ENCODE peak calls at places on chromosome 15, in ten cellular contexts. N is dorsolateral prefrontal cortex, Z is left ventricle myocardium inferior, O is heart right ventricle, X is NB4, E is A549, P is A673, Y is BE2C, I is OCI-LY7, M is HFFc6. R is an unnamed sample.

GRCh38 chr15:91055548-91056331 is 33.3 kb upstream of the VPS33B start:
- DNase-seq in N (peak; percentile 83), Z (peak; percentile 24), O (peak; percentile 15), X (peak; percentile 73), E (peak; percentile 95), P (peak; percentile 89), Y (peak; percentile 75), I (peak; percentile 59), M (peak; percentile 71), R (no peak)

GRCh38 chr15:43186003-43186353 is 775 bp downstream of the CCNDBP1 start:
- DNase-seq in N (no peak), Z (no peak), O (no peak), X (no peak), E (peak; percentile 16), P (no peak), Y (no peak), I (no peak), M (no peak), R (no peak)

GRCh38 chr15:77497108-77497737 is 76.5 kb downstream of the HMG20A start:
- DNase-seq in N (peak; percentile 97), Z (peak; percentile 85), O (peak; percentile 85), X (no peak), E (no peak), P (peak; percentile 93), Y (peak; percentile 79), I (no peak), M (peak; percentile 15), R (no peak)

GRCh38 chr15:36469567-36469966 is 109.9 kb upstream of the CDIN1 start:
- DNase-seq in N (no peak), Z (no peak), O (no peak), X (no peak), E (no peak), P (no peak), Y (no peak), I (no peak), M (peak; percentile 12), R (no peak)

GRCh38 chr15:70248116-70249025 is 150.7 kb upstream of the TLE3 start:
- DNase-seq in N (no peak), Z (no peak), O (no peak), X (peak; percentile 40), E (no peak), P (peak; percentile 70), Y (peak; percentile 50), I (no peak), M (no peak), R (no peak)

GRCh38 chr15:93719941-93720351 is 511.4 kb upstream of the MCTP2 start:
- DNase-seq in N (no peak), Z (no peak), O (no peak), X (no peak), E (no peak), P (no peak), Y (no peak), I (no peak), M (peak; percentile 85), R (no peak)

GRCh38 chr15:70245932-70246622 is 148.4 kb upstream of the TLE3 start:
- DNase-seq in N (peak; percentile 31), Z (peak; percentile 41), O (no peak), X (peak; percentile 80), E (peak; percentile 62), P (no peak), Y (no peak), I (no peak), M (peak; percentile 29), R (no peak)

GRCh38 chr15:79872358-79873017 is 24.3 kb downstream of the MTHFS start:
- DNase-seq in N (no peak), Z (no peak), O (no peak), X (peak; percentile 84), E (no peak), P (no peak), Y (no peak), I (no peak), M (peak; percentile 89), R (no peak)

GRCh38 chr15:63843901-63844317 is 10.2 kb upstream of the HERC1 start:
- DNase-seq in N (no peak), Z (no peak), O (no peak), X (no peak), E (peak; percentile 22), P (no peak), Y (no peak), I (no peak), M (peak; percentile 65), R (no peak)

GRCh38 chr15:81485806-81486205 is 111.8 kb upstream of the TMC3 start:
- DNase-seq in N (no peak), Z (no peak), O (no peak), X (no peak), E (no peak), P (no peak), Y (peak; percentile 34), I (no peak), M (no peak), R (no peak)

GRCh38 chr15:57150066-57150865 is 226.0 kb upstream of the CGNL1 start:
- DNase-seq in N (no peak), Z (no peak), O (no peak), X (no peak), E (no peak), P (peak; percentile 80), Y (no peak), I (no peak), M (peak; percentile 19), R (no peak)

GRCh38 chr15:99059010-99059981 is 45.6 kb upstream of the SYNM start:
- DNase-seq in N (peak; percentile 36), Z (peak; percentile 78), O (peak; percentile 75), X (peak; percentile 71), E (peak; percentile 84), P (peak; percentile 80), Y (peak; percentile 69), I (no peak), M (peak; percentile 83), R (peak; percentile 91)

GRCh38 chr15:90001683-90002427 is 731 bp downstream of the ZNF710 start:
- DNase-seq in N (no peak), Z (peak; percentile 66), O (peak; percentile 59), X (peak; percentile 84), E (peak; percentile 75), P (peak; percentile 75), Y (peak; percentile 60), I (peak; percentile 57), M (no peak), R (no peak)

GRCh38 chr15:75107509-75107904 is 84.1 kb downstream of the PPCDC start:
- DNase-seq in N (no peak), Z (no peak), O (no peak), X (peak; percentile 66), E (no peak), P (no peak), Y (no peak), I (no peak), M (no peak), R (no peak)

GRCh38 chr15:60774829-60775228 is 295.9 kb upstream of the ICE2 start:
- DNase-seq in N (no peak), Z (no peak), O (no peak), X (no peak), E (no peak), P (no peak), Y (no peak), I (no peak), M (no peak), R (no peak)

GRCh38 chr15:98562361-98562791 is 86.0 kb upstream of the IGF1R start:
- DNase-seq in N (no peak), Z (no peak), O (no peak), X (no peak), E (no peak), P (no peak), Y (no peak), I (no peak), M (no peak), R (peak; percentile 51)

GRCh38 chr15:40291088-40291574 is 8.3 kb upstream of the ANKRD63 start:
- DNase-seq in N (no peak), Z (no peak), O (peak; percentile 58), X (no peak), E (peak; percentile 31), P (peak; percentile 73), Y (peak; percentile 75), I (no peak), M (peak; percentile 19), R (peak; percentile 78)

GRCh38 chr15:86373147-86373546 is 293.5 kb downstream of the AGBL1 start:
- DNase-seq in N (no peak), Z (no peak), O (no peak), X (no peak), E (no peak), P (no peak), Y (no peak), I (no peak), M (no peak), R (no peak)

GRCh38 chr15:80093854-80094418 is 34.5 kb downstream of the ZFAND6 start:
- DNase-seq in N (no peak), Z (peak; percentile 51), O (peak; percentile 29), X (peak; percentile 73), E (no peak), P (peak; percentile 61), Y (peak; percentile 68), I (no peak), M (no peak), R (no peak)

GRCh38 chr15:59642351-59642750 is 15.0 kb downstream of the GTF2A2 start:
- DNase-seq in N (no peak), Z (no peak), O (no peak), X (no peak), E (no peak), P (no peak), Y (no peak), I (no peak), M (no peak), R (no peak)
- TF ChIP-seq CTCF in N (peak; percentile 30), Z (no peak), O (no peak), X (no peak), E (peak; percentile 49), P (peak; percentile 34), Y (no peak), I (peak; percentile 66), M (peak; percentile 70), R (peak; percentile 55)

GRCh38 chr15:71800835-71801745 is 9.3 kb upstream of the NR2E3 start:
- DNase-seq in N (no peak), Z (no peak), O (no peak), X (peak; percentile 57), E (peak; percentile 91), P (peak; percentile 75), Y (peak; percentile 45), I (peak; percentile 49), M (peak; percentile 72), R (peak; percentile 68)
- TF ChIP-seq CTCF in N (peak; percentile 87), Z (peak; percentile 89), O (peak; percentile 79), X (peak; percentile 60), E (peak; percentile 98), P (peak; percentile 78), Y (peak; percentile 90), I (peak; percentile 85), M (peak; percentile 95), R (peak; percentile 92)

DNA sequence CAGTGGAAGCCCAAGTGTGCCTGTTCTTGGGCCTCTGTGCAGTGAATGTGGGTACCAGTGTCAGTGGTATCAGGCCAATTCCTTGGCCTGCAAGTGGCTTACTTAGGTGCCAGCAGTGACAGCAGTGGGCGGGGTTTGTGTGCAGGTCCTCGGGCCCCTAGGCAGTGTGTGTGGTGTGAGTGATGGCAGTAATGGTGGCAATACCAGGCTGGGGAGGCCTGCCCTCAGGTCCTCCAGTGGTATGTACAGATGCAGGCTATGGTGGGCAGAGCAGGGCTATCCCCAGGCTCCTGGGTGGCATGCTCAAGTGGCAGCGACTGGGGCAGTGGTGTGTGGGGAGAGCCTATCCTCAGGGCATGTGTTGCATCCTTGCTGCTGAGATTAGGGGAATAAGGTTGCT is 379.7 kb downstream of the SQOR start:
- DNase-seq in N (no peak), Z (no peak), O (no peak), X (no peak), E (no peak), P (no peak), Y (no peak), I (no peak), M (no peak), R (no peak)
- TF ChIP-seq CTCF in N (no peak), Z (no peak), O (no peak), X (no peak), E (no peak), P (no peak), Y (no peak), I (no peak), M (no peak), R (no peak)

GRCh38 chr15:66007663-66008262 is 138.5 kb downstream of the RAB11A start:
- DNase-seq in N (no peak), Z (no peak), O (no peak), X (peak; percentile 22), E (no peak), P (no peak), Y (no peak), I (peak; percentile 19), M (no peak), R (no peak)
- TF ChIP-seq CTCF in N (no peak), Z (no peak), O (no peak), X (peak; percentile 8), E (no peak), P (no peak), Y (peak; percentile 31), I (peak; percentile 58), M (no peak), R (no peak)

R was measured in type B pancreatic cell.